ENCODE peak calls at places on chromosomes 13 and 19, in ten cellular contexts. A is CD4-positive, alpha-beta memory T cell; X is NCI-H460; W is T-helper 2 cell; Z is mucosa of descending colon; F is NCI-H526; P is lower lobe of right lung; L is neural progenitor cell; Q is NCI-H1105 treated with DMSO at 0.1 percent for 48 hours; K is activated CD8-positive, alpha-beta memory T cell treated with anti-CD3 and anti-CD28 coated beads for 24 hours. I is an unnamed sample.

GRCh38 chr19:1237027-1237659 is 662 bp downstream of the CBARP start:
- DNase-seq in A (no peak), X (no peak), W (no peak), Z (no peak), F (no peak), P (no peak), L (peak), Q (peak), K (peak), I (no peak)

GRCh38 chr19:6383188-6383587 is 7.5 kb upstream of the PSPN start:
- DNase-seq in A (no peak), X (no peak), W (no peak), Z (no peak), F (no peak), P (no peak), L (no peak), Q (no peak), K (no peak), I (no peak)

GRCh38 chr13:63364159-63364558 is 1948.5 kb upstream of the PCDH20 start:
- DNase-seq in A (no peak), X (no peak), W (no peak), Z (no peak), F (no peak), P (no peak), L (no peak), Q (no peak), K (no peak), I (no peak)

GRCh38 chr19:11373166-11373884 is 1.1 kb upstream of the SWSAP1 start:
- DNase-seq in A (no peak), X (no peak), W (no peak), Z (peak), F (peak), P (no peak), L (peak), Q (peak), K (no peak), I (no peak)

GRCh38 chr13:101408154-101408553 is 8.2 kb downstream of the NALCN start:
- DNase-seq in A (no peak), X (no peak), W (no peak), Z (no peak), F (no peak), P (no peak), L (no peak), Q (no peak), K (no peak), I (no peak)

GRCh38 chr13:73146705-73147104 is 87.9 kb downstream of the KLF5 start:
- DNase-seq in A (no peak), X (no peak), W (no peak), Z (no peak), F (no peak), P (no peak), L (no peak), Q (no peak), K (no peak), I (no peak)

GRCh38 chr13:113962386-113962785 is 11.5 kb downstream of the C13orf46 start:
- DNase-seq in A (no peak), X (no peak), W (no peak), Z (no peak), F (no peak), P (peak), L (no peak), Q (no peak), K (no peak), I (peak)

GRCh38 chr19:45070214-45070613 is 6.1 kb downstream of the ZNF296 start:
- DNase-seq in A (no peak), X (no peak), W (no peak), Z (no peak), F (no peak), P (no peak), L (no peak), Q (no peak), K (no peak), I (no peak)

I was measured in Right ventricle myocardium superior.